ENCODE peak calls at places on chromosomes 13 and 19, in four cellular contexts. One of them, this sample, is unnamed.

GRCh38 chr19:40613669-40614594 is 12.8 kb downstream of the LTBP4 start:
- DNase-seq in fibroblast of lung: peak
- DNase-seq in heart right ventricle: peak
- DNase-seq in astrocyte of the spinal cord: peak
- DNase-seq in this sample: peak

GRCh38 chr19:7788178-7788932 is 25.3 kb downstream of the CLEC4M start:
- DNase-seq in heart right ventricle: no peak
- DNase-seq in astrocyte of the spinal cord: no peak
- DNase-seq in fibroblast of lung: no peak
- DNase-seq in this sample: no peak

GRCh38 chr13:66673401-66673800 is 556.7 kb downstream of the PCDH9 start:
- DNase-seq in fibroblast of lung: peak
- DNase-seq in heart right ventricle: no peak
- DNase-seq in astrocyte of the spinal cord: peak
- DNase-seq in this sample: no peak

GRCh38 chr19:4304509-4305252 is at the start of gene FSD1:
- DNase-seq in astrocyte of the spinal cord: peak
- DNase-seq in fibroblast of lung: peak
- DNase-seq in heart right ventricle: peak
- DNase-seq in this sample: no peak

GRCh38 chr13:27599845-27600553 is 20.3 kb downstream of the LNX2 start:
- DNase-seq in heart right ventricle: no peak
- DNase-seq in fibroblast of lung: peak
- DNase-seq in astrocyte of the spinal cord: peak
- DNase-seq in this sample: peak

GRCh38 chr13:46168341-46168740 is 13.6 kb downstream of the LCP1 start:
- DNase-seq in heart right ventricle: no peak
- DNase-seq in astrocyte of the spinal cord: no peak
- DNase-seq in fibroblast of lung: no peak
- DNase-seq in this sample: peak

GRCh38 chr13:113452942-113453901 is at the start of gene ADPRHL1:
- DNase-seq in fibroblast of lung: no peak
- DNase-seq in astrocyte of the spinal cord: no peak
- DNase-seq in heart right ventricle: peak
- DNase-seq in this sample: no peak

GRCh38 chr19:45498411-45499195 is at the start of gene PPM1N:
- DNase-seq in heart right ventricle: no peak
- DNase-seq in fibroblast of lung: no peak
- DNase-seq in astrocyte of the spinal cord: no peak
- DNase-seq in this sample: no peak

GRCh38 chr19:7912697-7913564 is 1.7 kb upstream of the TGFBR3L start:
- DNase-seq in astrocyte of the spinal cord: no peak
- DNase-seq in heart right ventricle: no peak
- DNase-seq in fibroblast of lung: no peak
- DNase-seq in this sample: no peak

GRCh38 chr19:36169084-36169760 is 17.0 kb upstream of the COX7A1 start:
- DNase-seq in astrocyte of the spinal cord: no peak
- DNase-seq in heart right ventricle: peak
- DNase-seq in fibroblast of lung: no peak
- DNase-seq in this sample: no peak
- H3K4me3 ChIP-seq in astrocyte of the spinal cord: no peak
- H3K4me3 ChIP-seq in heart right ventricle: no peak
- H3K4me3 ChIP-seq in fibroblast of lung: no peak
- H3K4me3 ChIP-seq in this sample: no peak

DNA sequence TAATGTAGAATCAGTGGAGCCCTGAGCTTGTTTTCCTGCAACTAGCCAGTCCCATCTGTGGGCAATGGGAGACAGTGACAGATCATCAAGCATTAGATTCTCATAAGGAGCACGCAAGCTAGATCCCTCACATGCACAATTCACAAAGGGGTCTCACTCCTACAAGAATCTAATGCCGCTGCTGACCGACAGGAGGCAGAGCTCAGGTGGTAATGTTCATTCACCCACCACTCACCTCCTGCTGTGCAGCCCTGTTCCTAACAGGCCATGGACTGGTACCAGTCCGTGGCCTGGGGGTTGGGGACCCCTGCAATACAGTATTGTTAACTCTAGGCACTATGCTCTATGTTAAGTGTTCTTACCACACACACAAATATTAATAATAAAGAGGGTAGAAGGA is 362.8 kb downstream of the RBM26 start:
- DNase-seq in fibroblast of lung: no peak
- DNase-seq in heart right ventricle: no peak
- DNase-seq in astrocyte of the spinal cord: no peak
- DNase-seq in this sample: no peak
- TF ChIP-seq CTCF in fibroblast of lung: no peak
- TF ChIP-seq CTCF in heart right ventricle: no peak
- TF ChIP-seq CTCF in astrocyte of the spinal cord: no peak
- TF ChIP-seq CTCF in this sample: no peak

DNA sequence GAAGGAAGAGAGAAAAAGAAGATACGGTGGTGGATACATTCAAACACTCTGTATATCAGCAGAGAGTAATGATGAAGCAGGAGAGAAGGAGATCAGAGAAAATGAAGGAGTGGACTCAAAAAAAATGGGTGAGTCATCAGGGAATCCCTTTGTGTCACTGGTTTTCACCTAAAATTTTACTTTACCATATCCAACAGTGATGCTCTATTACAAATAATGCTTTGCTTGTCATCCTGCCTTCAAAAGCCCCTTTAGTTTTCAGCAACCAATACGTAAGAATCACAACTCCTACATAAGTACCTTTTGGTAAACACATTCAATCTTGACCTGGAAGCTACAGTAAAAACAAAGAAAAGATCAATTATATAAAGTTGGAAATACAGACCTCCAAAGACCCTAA is 88.8 kb downstream of the ENOX1 start:
- DNase-seq in astrocyte of the spinal cord: no peak
- DNase-seq in heart right ventricle: no peak
- DNase-seq in fibroblast of lung: no peak
- DNase-seq in this sample: no peak
- H3K4me3 ChIP-seq in astrocyte of the spinal cord: no peak
- H3K4me3 ChIP-seq in heart right ventricle: no peak
- H3K4me3 ChIP-seq in fibroblast of lung: no peak
- H3K4me3 ChIP-seq in this sample: no peak

DNA sequence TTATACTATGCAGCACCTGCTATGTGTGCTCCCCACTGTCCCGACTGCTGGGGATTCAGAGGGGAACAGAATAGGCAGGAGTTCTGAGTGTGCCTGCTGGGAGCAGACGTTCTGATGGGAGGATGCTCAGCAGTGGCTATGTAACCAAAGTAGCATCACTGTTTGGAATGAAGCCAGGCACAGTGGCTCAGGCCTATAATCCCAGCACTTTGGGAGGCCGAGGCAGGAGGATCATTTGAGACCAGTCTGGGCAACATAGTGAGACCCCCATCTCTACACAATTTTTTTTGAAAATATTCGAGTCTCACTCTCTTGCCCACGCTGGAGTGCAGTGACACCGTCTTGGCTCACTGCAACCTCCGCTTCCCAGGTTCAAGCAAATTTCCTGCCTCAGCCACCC is 6.0 kb downstream of the ATG4D start:
- DNase-seq in fibroblast of lung: no peak
- DNase-seq in heart right ventricle: no peak
- DNase-seq in astrocyte of the spinal cord: no peak
- DNase-seq in this sample: no peak
- TF ChIP-seq CTCF in fibroblast of lung: no peak
- TF ChIP-seq CTCF in heart right ventricle: no peak
- TF ChIP-seq CTCF in astrocyte of the spinal cord: no peak
- TF ChIP-seq CTCF in this sample: no peak

GRCh38 chr19:55643733-55644116 is 276 bp downstream of the ZNF581 start:
- DNase-seq in fibroblast of lung: no peak
- DNase-seq in heart right ventricle: no peak
- DNase-seq in astrocyte of the spinal cord: no peak
- DNase-seq in this sample: no peak

GRCh38 chr19:55645512-55645881 is 2.0 kb downstream of the ZNF581 start:
- DNase-seq in fibroblast of lung: no peak
- DNase-seq in heart right ventricle: no peak
- DNase-seq in astrocyte of the spinal cord: no peak
- DNase-seq in this sample: no peak

GRCh38 chr19:55644191-55644833 is 863 bp downstream of the ZNF581 start:
- DNase-seq in fibroblast of lung: no peak
- DNase-seq in astrocyte of the spinal cord: no peak
- DNase-seq in heart right ventricle: peak
- DNase-seq in this sample: no peak

GRCh38 chr19:55643003-55643732 is at the start of gene ZNF581:
- DNase-seq in fibroblast of lung: peak
- DNase-seq in astrocyte of the spinal cord: peak
- DNase-seq in heart right ventricle: peak
- DNase-seq in this sample: peak

GRCh38 chr19:55644842-55645511 is 1.5 kb downstream of the ZNF581 start:
- DNase-seq in fibroblast of lung: no peak
- DNase-seq in astrocyte of the spinal cord: no peak
- DNase-seq in heart right ventricle: no peak
- DNase-seq in this sample: no peak
- H3K4me3 ChIP-seq in fibroblast of lung: peak
- H3K4me3 ChIP-seq in astrocyte of the spinal cord: peak
- H3K4me3 ChIP-seq in heart right ventricle: no peak
- H3K4me3 ChIP-seq in this sample: peak